ENCODE peak calls at places on chromosomes 5 and 9, in four cellular contexts. P is Calu3, N is mammary epithelial cell, U is spleen. I is an unnamed sample.

GRCh38 chr9:84349706-84350105 is 9.1 kb upstream of the SLC28A3 start:
- DNase-seq in P (no peak), N (peak), U (no peak), I (no peak)

GRCh38 chr9:89668216-89668867 is 63.5 kb downstream of the GADD45G start:
- DNase-seq in P (no peak), N (no peak), U (no peak), I (no peak)

GRCh38 chr5:110058175-110058574 is 368.4 kb downstream of the MAN2A1 start:
- DNase-seq in P (no peak), N (no peak), U (no peak), I (peak)

GRCh38 chr5:32254987-32255900 is 57.5 kb downstream of the MTMR12 start:
- DNase-seq in P (no peak), N (no peak), U (no peak), I (no peak)

GRCh38 chr9:33817327-33818166 is 587 bp downstream of the UBE2R2 start:
- DNase-seq in P (peak), N (peak), U (peak), I (peak)

GRCh38 chr5:107248065-107248695 is 422.6 kb downstream of the EFNA5 start:
- DNase-seq in P (peak), N (peak), U (no peak), I (peak)

GRCh38 chr9:113543286-113544000 is 79.9 kb downstream of the RGS3 start:
- DNase-seq in P (no peak), N (no peak), U (peak), I (no peak)

GRCh38 chr9:126947529-126947928 is 32.9 kb downstream of the RALGPS1 start:
- DNase-seq in P (peak), N (no peak), U (no peak), I (peak)

GRCh38 chr5:14364096-14364495 is 217.5 kb upstream of the OTULINL start:
- DNase-seq in P (no peak), N (no peak), U (no peak), I (peak)

GRCh38 chr5:154157483-154158378 is 32.8 kb upstream of the GALNT10 start:
- DNase-seq in P (no peak), N (no peak), U (no peak), I (no peak)

GRCh38 chr9:125956102-125956501 is 208.9 kb downstream of the PBX3 start:
- DNase-seq in P (no peak), N (no peak), U (no peak), I (no peak)

GRCh38 chr9:4792054-4792571 is 631 bp upstream of the RCL1 start:
- DNase-seq in P (no peak), N (no peak), U (no peak), I (no peak)

GRCh38 chr5:178247481-178248456 is 15.2 kb upstream of the PHYKPL start:
- DNase-seq in P (no peak), N (no peak), U (no peak), I (no peak)

GRCh38 chr9:37197158-37198033 is 77.0 kb downstream of the ZCCHC7 start:
- DNase-seq in P (no peak), N (peak), U (no peak), I (peak)

GRCh38 chr9:89657765-89658164 is 53.0 kb downstream of the GADD45G start:
- DNase-seq in P (no peak), N (no peak), U (peak), I (no peak)

GRCh38 chr5:62633243-62633642 is 54.6 kb downstream of the LRRC70 start:
- DNase-seq in P (no peak), N (no peak), U (no peak), I (no peak)

GRCh38 chr9:4084440-4084818 is 215.4 kb downstream of the GLIS3 start:
- DNase-seq in P (no peak), N (no peak), U (no peak), I (no peak)

GRCh38 chr9:35277649-35278359 is 116.0 kb downstream of the UNC13B start:
- DNase-seq in P (no peak), N (peak), U (no peak), I (peak)

GRCh38 chr9:126326228-126327015 is at the start of gene MVB12B:
- DNase-seq in P (peak), N (no peak), U (peak), I (peak)

GRCh38 chr9:137294091-137294683 is 7.9 kb downstream of the NRARP start:
- DNase-seq in P (peak), N (peak), U (no peak), I (peak)

GRCh38 chr9:137294684-137295312 is 7.3 kb downstream of the NRARP start:
- DNase-seq in P (no peak), N (peak), U (no peak), I (no peak)

GRCh38 chr9:137296214-137297059 is 5.6 kb downstream of the NRARP start:
- DNase-seq in P (peak), N (no peak), U (no peak), I (no peak)

GRCh38 chr9:137297060-137297664 is 4.9 kb downstream of the NRARP start:
- DNase-seq in P (no peak), N (no peak), U (no peak), I (no peak)

GRCh38 chr9:137295313-137296213 is 6.5 kb downstream of the NRARP start:
- DNase-seq in P (peak), N (no peak), U (peak), I (no peak)
- TF ChIP-seq CTCF in P (peak), N (peak), U (peak), I (peak)

DNA sequence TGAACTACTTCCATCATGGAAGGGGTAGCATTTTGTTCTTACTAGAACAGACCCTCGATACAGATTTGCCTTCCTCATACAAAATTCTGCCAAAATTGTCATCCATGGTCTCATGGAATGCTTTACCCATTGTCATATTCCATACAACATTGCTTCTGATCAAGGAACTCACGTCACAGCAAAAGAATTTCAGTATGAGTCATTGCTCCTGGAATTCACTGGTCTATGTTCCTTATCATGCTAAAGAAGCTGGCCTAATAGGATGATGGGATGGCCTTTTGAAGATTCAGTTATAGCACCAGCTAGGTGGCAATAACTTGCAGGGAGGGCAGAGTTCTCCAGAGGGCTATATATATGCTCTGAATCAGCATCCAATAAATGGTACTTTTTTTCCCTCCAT is 18.2 kb upstream of the FNIP1 start:
- DNase-seq in P (peak), N (peak), U (no peak), I (peak)
- TF ChIP-seq CTCF in P (no peak), N (no peak), U (no peak), I (no peak)

GRCh38 chr9:73049280-73049679 is 96.4 kb upstream of the ALDH1A1 start:
- DNase-seq in P (no peak), N (no peak), U (no peak), I (no peak)

GRCh38 chr9:73046769-73047168 is 93.9 kb upstream of the ALDH1A1 start:
- DNase-seq in P (no peak), N (no peak), U (no peak), I (no peak)

GRCh38 chr9:73053543-73053942 is 98.1 kb upstream of the ANXA1 start:
- DNase-seq in P (no peak), N (no peak), U (no peak), I (no peak)

GRCh38 chr9:73050887-73051550 is 98.2 kb upstream of the ALDH1A1 start:
- DNase-seq in P (no peak), N (no peak), U (no peak), I (no peak)

GRCh38 chr9:73050062-73050814 is 97.4 kb upstream of the ALDH1A1 start:
- DNase-seq in P (no peak), N (no peak), U (no peak), I (no peak)
- TF ChIP-seq CTCF in P (no peak), N (peak), U (no peak), I (no peak)

DNA sequence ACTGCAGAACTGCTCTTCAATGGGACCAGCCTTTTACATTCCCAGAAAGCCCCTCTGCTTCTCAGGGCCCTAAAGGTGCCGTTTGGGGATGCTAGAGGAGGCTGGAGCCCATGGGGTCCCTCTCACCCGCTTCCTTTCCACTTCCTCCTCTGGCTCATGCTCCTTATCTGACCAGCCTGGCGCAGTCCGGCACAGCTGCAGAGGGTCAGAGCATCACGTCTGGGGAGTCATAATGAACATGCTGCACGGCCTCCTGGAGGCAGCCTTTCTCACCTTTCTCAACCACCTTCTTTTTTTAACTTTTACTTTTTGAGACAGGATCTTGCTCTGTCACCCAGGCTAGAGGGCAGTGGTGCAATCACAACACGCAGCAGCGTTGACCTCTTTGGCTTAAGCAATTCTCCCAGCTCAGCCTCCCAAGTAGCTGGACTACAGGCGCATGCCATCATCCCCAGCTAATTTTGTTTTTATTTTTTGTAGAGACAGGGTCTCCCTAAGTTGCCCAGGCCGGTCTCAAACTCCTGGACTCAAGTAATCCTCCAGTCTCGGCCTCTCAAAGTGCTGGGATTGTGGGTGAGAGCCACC is 15.1 kb upstream of the TCF7 start:
- DNase-seq in P (no peak), N (no peak), U (no peak), I (no peak)
- TF ChIP-seq CTCF in P (no peak), N (no peak), U (no peak), I (no peak)

DNA sequence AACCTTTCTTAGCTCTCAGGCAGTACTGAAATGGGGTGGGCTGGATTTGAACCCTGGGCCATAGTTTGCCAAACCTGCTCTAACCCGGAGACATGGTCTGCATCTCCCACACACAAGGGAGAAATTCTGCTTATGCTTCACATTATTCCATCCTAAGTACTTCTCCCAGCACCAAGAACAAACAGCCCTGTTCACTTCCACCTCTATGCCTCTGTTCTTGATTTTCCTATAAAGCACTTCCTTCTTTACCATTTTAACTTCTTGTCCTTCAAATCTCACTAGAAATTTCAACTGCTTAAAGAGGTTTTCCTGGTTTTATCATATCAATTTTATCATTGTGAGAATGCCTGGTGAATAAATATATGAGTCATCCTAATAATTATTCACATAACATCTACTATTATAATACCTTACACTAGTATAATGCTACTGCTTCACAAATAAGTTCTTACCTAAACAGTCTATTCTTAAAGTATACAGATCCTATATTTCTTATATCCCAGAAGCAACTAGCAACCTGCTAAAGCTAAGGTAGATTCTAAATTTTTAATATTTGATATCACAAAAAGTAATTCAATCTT is 12.7 kb downstream of the FEM1C start:
- DNase-seq in P (no peak), N (no peak), U (no peak), I (no peak)
- TF ChIP-seq CTCF in P (no peak), N (no peak), U (no peak), I (no peak)

DNA sequence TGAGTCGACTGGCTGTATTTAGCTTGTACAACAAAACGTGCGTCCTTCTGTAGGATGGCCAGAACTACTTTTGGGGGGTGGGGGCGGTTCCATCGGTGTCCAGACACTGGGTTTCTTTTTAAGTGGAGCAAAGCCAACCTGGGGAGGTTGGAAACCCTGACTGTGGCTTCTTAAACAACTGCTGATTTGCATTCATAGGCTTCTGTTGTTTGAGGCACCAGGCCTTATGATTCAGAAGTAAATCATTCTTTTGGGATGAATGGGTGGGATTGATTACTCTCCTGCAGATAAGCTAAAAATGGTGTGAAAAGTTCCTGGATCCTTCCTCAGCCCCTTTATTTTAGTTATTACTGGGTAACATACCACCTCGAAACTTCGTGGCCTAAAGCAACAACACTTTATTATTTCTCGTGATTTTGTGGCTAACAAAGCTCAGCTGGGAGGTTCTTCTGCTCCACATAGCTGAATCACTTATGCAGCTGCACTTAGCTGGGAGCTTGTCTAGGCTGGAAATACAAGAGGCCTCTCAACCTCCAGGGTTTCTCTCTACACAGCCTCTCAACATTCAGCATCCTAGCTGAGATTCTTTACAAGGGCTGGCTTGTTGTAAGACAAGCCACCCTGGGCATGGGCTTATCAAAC is 12.2 kb upstream of the SMIM32 start:
- DNase-seq in P (peak), N (no peak), U (no peak), I (no peak)
- TF ChIP-seq CTCF in P (no peak), N (no peak), U (no peak), I (no peak)

I was measured in MCF 10A.